ENCODE peak calls at places on chromosomes 12 and 14, in five cellular contexts. One of them, this sample, is unnamed.
A peak's percentile ranks its signal among the peaks of the same experiment; 100 is the strongest.

GRCh38 chr14:78758333-78758732 is 588.2 kb downstream of the NRXN3 start:
- DNase-seq in astrocyte of the cerebellum: peak; percentile 36
- DNase-seq in NCI-H1105: peak; percentile 42
- DNase-seq in CD4-positive, alpha-beta T cell: no peak
- DNase-seq in Calu3: peak; percentile 35
- DNase-seq in this sample: no peak

GRCh38 chr14:105439710-105440553 is 20.3 kb downstream of the MTA1 start:
- DNase-seq in astrocyte of the cerebellum: no peak
- DNase-seq in NCI-H1105: no peak
- DNase-seq in CD4-positive, alpha-beta T cell: no peak
- DNase-seq in Calu3: no peak
- DNase-seq in this sample: no peak

GRCh38 chr14:98835051-98835824 is 436.8 kb downstream of the BCL11B start:
- DNase-seq in astrocyte of the cerebellum: no peak
- DNase-seq in NCI-H1105: no peak
- DNase-seq in CD4-positive, alpha-beta T cell: no peak
- DNase-seq in Calu3: no peak
- DNase-seq in this sample: no peak

GRCh38 chr12:109728921-109729836 is 15.6 kb downstream of the FAM222A start:
- DNase-seq in astrocyte of the cerebellum: no peak
- DNase-seq in NCI-H1105: peak; percentile 86
- DNase-seq in CD4-positive, alpha-beta T cell: no peak
- DNase-seq in Calu3: no peak
- DNase-seq in this sample: no peak

GRCh38 chr14:100250732-100251465 is 12.0 kb downstream of the YY1 start:
- DNase-seq in astrocyte of the cerebellum: no peak
- DNase-seq in NCI-H1105: no peak
- DNase-seq in CD4-positive, alpha-beta T cell: no peak
- DNase-seq in Calu3: no peak
- DNase-seq in this sample: no peak

GRCh38 chr12:62861157-62861535 is 73.8 kb downstream of the PPM1H start:
- DNase-seq in astrocyte of the cerebellum: no peak
- DNase-seq in NCI-H1105: no peak
- DNase-seq in CD4-positive, alpha-beta T cell: no peak
- DNase-seq in Calu3: no peak
- DNase-seq in this sample: no peak

GRCh38 chr12:94592080-94592479 is 58.3 kb downstream of the TMCC3 start:
- DNase-seq in astrocyte of the cerebellum: no peak
- DNase-seq in NCI-H1105: no peak
- DNase-seq in CD4-positive, alpha-beta T cell: no peak
- DNase-seq in Calu3: no peak
- DNase-seq in this sample: no peak

GRCh38 chr12:108374596-108375320 is 35.6 kb upstream of the CMKLR1 start:
- DNase-seq in astrocyte of the cerebellum: no peak
- DNase-seq in NCI-H1105: no peak
- DNase-seq in CD4-positive, alpha-beta T cell: no peak
- DNase-seq in Calu3: no peak
- DNase-seq in this sample: no peak

GRCh38 chr12:16603916-16604575 is 1.9 kb downstream of the LMO3 start:
- DNase-seq in astrocyte of the cerebellum: no peak
- DNase-seq in NCI-H1105: peak; percentile 64
- DNase-seq in CD4-positive, alpha-beta T cell: no peak
- DNase-seq in Calu3: no peak
- DNase-seq in this sample: no peak

GRCh38 chr12:109864916-109865315 is 15.4 kb downstream of the GLTP start:
- DNase-seq in astrocyte of the cerebellum: no peak
- DNase-seq in NCI-H1105: no peak
- DNase-seq in CD4-positive, alpha-beta T cell: no peak
- DNase-seq in Calu3: no peak
- DNase-seq in this sample: no peak

GRCh38 chr12:74780458-74781241 is 243.0 kb downstream of the ATXN7L3B start:
- DNase-seq in astrocyte of the cerebellum: peak; percentile 55
- DNase-seq in NCI-H1105: no peak
- DNase-seq in CD4-positive, alpha-beta T cell: no peak
- DNase-seq in Calu3: peak; percentile 14
- DNase-seq in this sample: no peak

GRCh38 chr12:2324375-2324774 is 271.6 kb downstream of the CACNA1C start:
- DNase-seq in astrocyte of the cerebellum: no peak
- DNase-seq in NCI-H1105: peak; percentile 97
- DNase-seq in CD4-positive, alpha-beta T cell: no peak
- DNase-seq in Calu3: no peak
- DNase-seq in this sample: no peak

GRCh38 chr14:101220921-101221510 is 317.5 kb upstream of the RTL1 start:
- DNase-seq in astrocyte of the cerebellum: no peak
- DNase-seq in NCI-H1105: no peak
- DNase-seq in CD4-positive, alpha-beta T cell: no peak
- DNase-seq in Calu3: no peak
- DNase-seq in this sample: no peak

GRCh38 chr14:70716958-70717357 is 75.2 kb downstream of the TTC9 start:
- DNase-seq in astrocyte of the cerebellum: no peak
- DNase-seq in NCI-H1105: no peak
- DNase-seq in CD4-positive, alpha-beta T cell: no peak
- DNase-seq in Calu3: no peak
- DNase-seq in this sample: no peak

GRCh38 chr12:116955382-116956021 is 44.8 kb downstream of the FBXW8 start:
- DNase-seq in astrocyte of the cerebellum: no peak
- DNase-seq in NCI-H1105: no peak
- DNase-seq in CD4-positive, alpha-beta T cell: no peak
- DNase-seq in Calu3: peak; percentile 72
- DNase-seq in this sample: no peak

GRCh38 chr12:80041071-80041470 is 58.3 kb upstream of the OTOGL start:
- DNase-seq in astrocyte of the cerebellum: no peak
- DNase-seq in NCI-H1105: no peak
- DNase-seq in CD4-positive, alpha-beta T cell: no peak
- DNase-seq in Calu3: no peak
- DNase-seq in this sample: no peak

GRCh38 chr12:50825372-50825838 is 17.3 kb upstream of the TMPRSS12 start:
- DNase-seq in astrocyte of the cerebellum: peak; percentile 76
- DNase-seq in NCI-H1105: no peak
- DNase-seq in CD4-positive, alpha-beta T cell: no peak
- DNase-seq in Calu3: no peak
- DNase-seq in this sample: no peak

GRCh38 chr14:96285667-96286066 is 29.7 kb downstream of the BDKRB1 start:
- DNase-seq in astrocyte of the cerebellum: no peak
- DNase-seq in NCI-H1105: no peak
- DNase-seq in CD4-positive, alpha-beta T cell: no peak
- DNase-seq in Calu3: no peak
- DNase-seq in this sample: no peak

GRCh38 chr12:51270067-51270846 is at the start of gene SMAGP:
- DNase-seq in astrocyte of the cerebellum: no peak
- DNase-seq in NCI-H1105: no peak
- DNase-seq in CD4-positive, alpha-beta T cell: peak; percentile 20
- DNase-seq in Calu3: peak; percentile 90
- DNase-seq in this sample: peak; percentile 36

GRCh38 chr14:58823309-58823708 is 185.5 kb downstream of the DACT1 start:
- DNase-seq in astrocyte of the cerebellum: no peak
- DNase-seq in NCI-H1105: no peak
- DNase-seq in CD4-positive, alpha-beta T cell: no peak
- DNase-seq in Calu3: no peak
- DNase-seq in this sample: no peak

GRCh38 chr14:105368426-105368825 is 29.9 kb upstream of the TEX22 start:
- DNase-seq in astrocyte of the cerebellum: no peak
- DNase-seq in NCI-H1105: no peak
- DNase-seq in CD4-positive, alpha-beta T cell: no peak
- DNase-seq in Calu3: no peak
- DNase-seq in this sample: no peak

GRCh38 chr12:111434680-111435338 is 29.1 kb downstream of the SH2B3 start:
- DNase-seq in astrocyte of the cerebellum: no peak
- DNase-seq in NCI-H1105: no peak
- DNase-seq in CD4-positive, alpha-beta T cell: peak; percentile 79
- DNase-seq in Calu3: no peak
- DNase-seq in this sample: peak; percentile 80

GRCh38 chr12:22653075-22653474 is 28.1 kb downstream of the ETNK1 start:
- DNase-seq in astrocyte of the cerebellum: no peak
- DNase-seq in NCI-H1105: no peak
- DNase-seq in CD4-positive, alpha-beta T cell: no peak
- DNase-seq in Calu3: no peak
- DNase-seq in this sample: no peak

This sample was measured in T-helper 17 cell.